ENCODE peak calls at places on chromosomes 13 and 19, in nine cellular contexts. One of them, this sample, is unnamed.

GRCh38 chr19:5142725-5143097 is 173.8 kb downstream of the KDM4B start:
- DNase-seq in uterus: no peak
- DNase-seq in lower leg skin: no peak
- DNase-seq in body of pancreas: no peak
- DNase-seq in stimulated activated CD4-positive, alpha-beta T cell treated with anti-CD3 and anti-CD28 coated beads, Interleukin-15, amount 100 ng/mL, for 1 hour: no peak
- DNase-seq in T follicular helper cell: no peak
- DNase-seq in EL: no peak
- DNase-seq in activated T-helper 2 cell treated with anti-CD3 and anti-CD28 coated beads, Interferon-gamma antibody, Interleukin-2, Interleukin-4, amounts not matched to agents 10 μg/mL and 5 μg/mL and 100 μg/mL, durations not matched to agents 14 hours and 24 hours and 36 hours: no peak
- DNase-seq in suprapubic skin: no peak
- DNase-seq in this sample: no peak

GRCh38 chr13:111270126-111270525 is 50.3 kb upstream of the TEX29 start:
- DNase-seq in uterus: no peak
- DNase-seq in lower leg skin: no peak
- DNase-seq in body of pancreas: no peak
- DNase-seq in stimulated activated CD4-positive, alpha-beta T cell treated with anti-CD3 and anti-CD28 coated beads, Interleukin-15, amount 100 ng/mL, for 1 hour: no peak
- DNase-seq in T follicular helper cell: no peak
- DNase-seq in EL: no peak
- DNase-seq in activated T-helper 2 cell treated with anti-CD3 and anti-CD28 coated beads, Interferon-gamma antibody, Interleukin-2, Interleukin-4, amounts not matched to agents 10 μg/mL and 5 μg/mL and 100 μg/mL, durations not matched to agents 14 hours and 24 hours and 36 hours: no peak
- DNase-seq in suprapubic skin: no peak
- DNase-seq in this sample: no peak

GRCh38 chr13:100517135-100517534 is 71.5 kb downstream of the GGACT start:
- DNase-seq in uterus: no peak
- DNase-seq in lower leg skin: no peak
- DNase-seq in body of pancreas: peak; percentile 82
- DNase-seq in stimulated activated CD4-positive, alpha-beta T cell treated with anti-CD3 and anti-CD28 coated beads, Interleukin-15, amount 100 ng/mL, for 1 hour: no peak
- DNase-seq in T follicular helper cell: no peak
- DNase-seq in EL: no peak
- DNase-seq in activated T-helper 2 cell treated with anti-CD3 and anti-CD28 coated beads, Interferon-gamma antibody, Interleukin-2, Interleukin-4, amounts not matched to agents 10 μg/mL and 5 μg/mL and 100 μg/mL, durations not matched to agents 14 hours and 24 hours and 36 hours: no peak
- DNase-seq in suprapubic skin: no peak
- DNase-seq in this sample: no peak

GRCh38 chr13:102405499-102406079 is 3.7 kb upstream of the FGF14 start:
- DNase-seq in uterus: no peak
- DNase-seq in lower leg skin: no peak
- DNase-seq in body of pancreas: no peak
- DNase-seq in stimulated activated CD4-positive, alpha-beta T cell treated with anti-CD3 and anti-CD28 coated beads, Interleukin-15, amount 100 ng/mL, for 1 hour: no peak
- DNase-seq in T follicular helper cell: no peak
- DNase-seq in EL: no peak
- DNase-seq in activated T-helper 2 cell treated with anti-CD3 and anti-CD28 coated beads, Interferon-gamma antibody, Interleukin-2, Interleukin-4, amounts not matched to agents 10 μg/mL and 5 μg/mL and 100 μg/mL, durations not matched to agents 14 hours and 24 hours and 36 hours: no peak
- DNase-seq in suprapubic skin: no peak
- DNase-seq in this sample: no peak

GRCh38 chr13:19781526-19781925 is 1.2 kb downstream of the PSPC1 start:
- DNase-seq in uterus: no peak
- DNase-seq in lower leg skin: no peak
- DNase-seq in body of pancreas: no peak
- DNase-seq in stimulated activated CD4-positive, alpha-beta T cell treated with anti-CD3 and anti-CD28 coated beads, Interleukin-15, amount 100 ng/mL, for 1 hour: no peak
- DNase-seq in T follicular helper cell: no peak
- DNase-seq in EL: no peak
- DNase-seq in activated T-helper 2 cell treated with anti-CD3 and anti-CD28 coated beads, Interferon-gamma antibody, Interleukin-2, Interleukin-4, amounts not matched to agents 10 μg/mL and 5 μg/mL and 100 μg/mL, durations not matched to agents 14 hours and 24 hours and 36 hours: no peak
- DNase-seq in suprapubic skin: no peak
- DNase-seq in this sample: no peak

GRCh38 chr19:12752056-12752781 is 628 bp downstream of the BEST2 start:
- DNase-seq in uterus: no peak
- DNase-seq in lower leg skin: no peak
- DNase-seq in body of pancreas: no peak
- DNase-seq in stimulated activated CD4-positive, alpha-beta T cell treated with anti-CD3 and anti-CD28 coated beads, Interleukin-15, amount 100 ng/mL, for 1 hour: no peak
- DNase-seq in T follicular helper cell: no peak
- DNase-seq in EL: no peak
- DNase-seq in activated T-helper 2 cell treated with anti-CD3 and anti-CD28 coated beads, Interferon-gamma antibody, Interleukin-2, Interleukin-4, amounts not matched to agents 10 μg/mL and 5 μg/mL and 100 μg/mL, durations not matched to agents 14 hours and 24 hours and 36 hours: no peak
- DNase-seq in suprapubic skin: no peak
- DNase-seq in this sample: no peak

GRCh38 chr19:32168111-32168510 is 177.3 kb upstream of the ZNF507 start:
- DNase-seq in uterus: no peak
- DNase-seq in lower leg skin: no peak
- DNase-seq in body of pancreas: no peak
- DNase-seq in stimulated activated CD4-positive, alpha-beta T cell treated with anti-CD3 and anti-CD28 coated beads, Interleukin-15, amount 100 ng/mL, for 1 hour: no peak
- DNase-seq in T follicular helper cell: no peak
- DNase-seq in EL: no peak
- DNase-seq in activated T-helper 2 cell treated with anti-CD3 and anti-CD28 coated beads, Interferon-gamma antibody, Interleukin-2, Interleukin-4, amounts not matched to agents 10 μg/mL and 5 μg/mL and 100 μg/mL, durations not matched to agents 14 hours and 24 hours and 36 hours: no peak
- DNase-seq in suprapubic skin: no peak
- DNase-seq in this sample: peak; percentile 6

GRCh38 chr13:111252449-111253124 is 67.9 kb upstream of the TEX29 start:
- DNase-seq in uterus: no peak
- DNase-seq in lower leg skin: no peak
- DNase-seq in body of pancreas: no peak
- DNase-seq in stimulated activated CD4-positive, alpha-beta T cell treated with anti-CD3 and anti-CD28 coated beads, Interleukin-15, amount 100 ng/mL, for 1 hour: no peak
- DNase-seq in T follicular helper cell: no peak
- DNase-seq in EL: no peak
- DNase-seq in activated T-helper 2 cell treated with anti-CD3 and anti-CD28 coated beads, Interferon-gamma antibody, Interleukin-2, Interleukin-4, amounts not matched to agents 10 μg/mL and 5 μg/mL and 100 μg/mL, durations not matched to agents 14 hours and 24 hours and 36 hours: no peak
- DNase-seq in suprapubic skin: no peak
- DNase-seq in this sample: peak; percentile 8

GRCh38 chr19:11261902-11262839 is at the start of gene DOCK6:
- DNase-seq in uterus: peak; percentile 42
- DNase-seq in lower leg skin: no peak
- DNase-seq in body of pancreas: peak; percentile 41
- DNase-seq in stimulated activated CD4-positive, alpha-beta T cell treated with anti-CD3 and anti-CD28 coated beads, Interleukin-15, amount 100 ng/mL, for 1 hour: no peak
- DNase-seq in T follicular helper cell: no peak
- DNase-seq in EL: no peak
- DNase-seq in activated T-helper 2 cell treated with anti-CD3 and anti-CD28 coated beads, Interferon-gamma antibody, Interleukin-2, Interleukin-4, amounts not matched to agents 10 μg/mL and 5 μg/mL and 100 μg/mL, durations not matched to agents 14 hours and 24 hours and 36 hours: no peak
- DNase-seq in suprapubic skin: no peak
- DNase-seq in this sample: no peak

GRCh38 chr13:101149735-101150380 is 266.4 kb downstream of the NALCN start:
- DNase-seq in uterus: no peak
- DNase-seq in lower leg skin: no peak
- DNase-seq in body of pancreas: no peak
- DNase-seq in stimulated activated CD4-positive, alpha-beta T cell treated with anti-CD3 and anti-CD28 coated beads, Interleukin-15, amount 100 ng/mL, for 1 hour: no peak
- DNase-seq in T follicular helper cell: no peak
- DNase-seq in EL: peak; percentile 40
- DNase-seq in activated T-helper 2 cell treated with anti-CD3 and anti-CD28 coated beads, Interferon-gamma antibody, Interleukin-2, Interleukin-4, amounts not matched to agents 10 μg/mL and 5 μg/mL and 100 μg/mL, durations not matched to agents 14 hours and 24 hours and 36 hours: no peak
- DNase-seq in suprapubic skin: no peak
- DNase-seq in this sample: no peak

GRCh38 chr13:102225892-102226291 is 176.0 kb downstream of the FGF14 start:
- DNase-seq in uterus: no peak
- DNase-seq in lower leg skin: no peak
- DNase-seq in body of pancreas: no peak
- DNase-seq in stimulated activated CD4-positive, alpha-beta T cell treated with anti-CD3 and anti-CD28 coated beads, Interleukin-15, amount 100 ng/mL, for 1 hour: no peak
- DNase-seq in T follicular helper cell: no peak
- DNase-seq in EL: no peak
- DNase-seq in activated T-helper 2 cell treated with anti-CD3 and anti-CD28 coated beads, Interferon-gamma antibody, Interleukin-2, Interleukin-4, amounts not matched to agents 10 μg/mL and 5 μg/mL and 100 μg/mL, durations not matched to agents 14 hours and 24 hours and 36 hours: no peak
- DNase-seq in suprapubic skin: no peak
- DNase-seq in this sample: no peak

GRCh38 chr13:113186061-113186900 is 22.2 kb downstream of the PCID2 start:
- DNase-seq in uterus: no peak
- DNase-seq in lower leg skin: no peak
- DNase-seq in body of pancreas: no peak
- DNase-seq in stimulated activated CD4-positive, alpha-beta T cell treated with anti-CD3 and anti-CD28 coated beads, Interleukin-15, amount 100 ng/mL, for 1 hour: no peak
- DNase-seq in T follicular helper cell: no peak
- DNase-seq in EL: peak; percentile 17
- DNase-seq in activated T-helper 2 cell treated with anti-CD3 and anti-CD28 coated beads, Interferon-gamma antibody, Interleukin-2, Interleukin-4, amounts not matched to agents 10 μg/mL and 5 μg/mL and 100 μg/mL, durations not matched to agents 14 hours and 24 hours and 36 hours: no peak
- DNase-seq in suprapubic skin: no peak
- DNase-seq in this sample: no peak

This sample was measured in stimulated activated effector memory CD8-positive, alpha-beta T cell treated with anti-CD3 and anti-CD28 coated beads, Interleukin-12 subunit alpha, Interleukin-12 subunit beta, amount 100 ng/mL, for 72 hours.